ENCODE peak calls at places on chromosome 22, in seven cellular contexts. One of them, this sample, is unnamed.

GRCh38 chr22:27834364-27835185 is 33.0 kb upstream of the MN1 start:
- DNase-seq in RPMI8226: no peak
- DNase-seq in nephron progenitor cell: no peak
- DNase-seq in CD4-positive, alpha-beta T cell: no peak
- DNase-seq in posterior cingulate gyrus: no peak
- DNase-seq in stimulated activated CD4-positive, alpha-beta T cell treated with anti-CD3 and anti-CD28 coated beads, Interleukin-15, amount 100 ng/mL, for 1 hour: no peak
- DNase-seq in activated T-helper 9 cell treated with anti-CD3 and anti-CD28 coated beads, Interleukin-2, amount 50 U/mL, for 16 hours: no peak
- DNase-seq in this sample: no peak

GRCh38 chr22:46290121-46290842 is 6.4 kb upstream of the GTSE1 start:
- DNase-seq in nephron progenitor cell: no peak
- DNase-seq in posterior cingulate gyrus: no peak
- DNase-seq in activated T-helper 9 cell treated with anti-CD3 and anti-CD28 coated beads, Interleukin-2, amount 50 U/mL, for 16 hours: no peak
- DNase-seq in stimulated activated CD4-positive, alpha-beta T cell treated with anti-CD3 and anti-CD28 coated beads, Interleukin-15, amount 100 ng/mL, for 1 hour: no peak
- DNase-seq in CD4-positive, alpha-beta T cell: no peak
- DNase-seq in RPMI8226: no peak
- DNase-seq in this sample: no peak

GRCh38 chr22:35961480-35961902 is 67.1 kb downstream of the RBFOX2 start:
- DNase-seq in nephron progenitor cell: peak
- DNase-seq in posterior cingulate gyrus: peak
- DNase-seq in RPMI8226: no peak
- DNase-seq in CD4-positive, alpha-beta T cell: no peak
- DNase-seq in activated T-helper 9 cell treated with anti-CD3 and anti-CD28 coated beads, Interleukin-2, amount 50 U/mL, for 16 hours: no peak
- DNase-seq in stimulated activated CD4-positive, alpha-beta T cell treated with anti-CD3 and anti-CD28 coated beads, Interleukin-15, amount 100 ng/mL, for 1 hour: no peak
- DNase-seq in this sample: no peak

GRCh38 chr22:23888615-23889401 is 5.4 kb upstream of the MIF start:
- DNase-seq in stimulated activated CD4-positive, alpha-beta T cell treated with anti-CD3 and anti-CD28 coated beads, Interleukin-15, amount 100 ng/mL, for 1 hour: no peak
- DNase-seq in RPMI8226: no peak
- DNase-seq in CD4-positive, alpha-beta T cell: no peak
- DNase-seq in posterior cingulate gyrus: no peak
- DNase-seq in nephron progenitor cell: no peak
- DNase-seq in activated T-helper 9 cell treated with anti-CD3 and anti-CD28 coated beads, Interleukin-2, amount 50 U/mL, for 16 hours: no peak
- DNase-seq in this sample: no peak

GRCh38 chr22:26438006-26438405 is 8.9 kb downstream of the ASPHD2 start:
- DNase-seq in activated T-helper 9 cell treated with anti-CD3 and anti-CD28 coated beads, Interleukin-2, amount 50 U/mL, for 16 hours: no peak
- DNase-seq in CD4-positive, alpha-beta T cell: no peak
- DNase-seq in RPMI8226: no peak
- DNase-seq in stimulated activated CD4-positive, alpha-beta T cell treated with anti-CD3 and anti-CD28 coated beads, Interleukin-15, amount 100 ng/mL, for 1 hour: no peak
- DNase-seq in nephron progenitor cell: no peak
- DNase-seq in posterior cingulate gyrus: no peak
- DNase-seq in this sample: no peak

GRCh38 chr22:47180796-47181195 is 418.3 kb downstream of the TBC1D22A start:
- DNase-seq in CD4-positive, alpha-beta T cell: no peak
- DNase-seq in posterior cingulate gyrus: no peak
- DNase-seq in RPMI8226: no peak
- DNase-seq in nephron progenitor cell: no peak
- DNase-seq in stimulated activated CD4-positive, alpha-beta T cell treated with anti-CD3 and anti-CD28 coated beads, Interleukin-15, amount 100 ng/mL, for 1 hour: no peak
- DNase-seq in activated T-helper 9 cell treated with anti-CD3 and anti-CD28 coated beads, Interleukin-2, amount 50 U/mL, for 16 hours: no peak
- DNase-seq in this sample: no peak

GRCh38 chr22:24592846-24593809 is at the start of gene LRRC75B:
- DNase-seq in RPMI8226: peak
- DNase-seq in stimulated activated CD4-positive, alpha-beta T cell treated with anti-CD3 and anti-CD28 coated beads, Interleukin-15, amount 100 ng/mL, for 1 hour: no peak
- DNase-seq in CD4-positive, alpha-beta T cell: no peak
- DNase-seq in activated T-helper 9 cell treated with anti-CD3 and anti-CD28 coated beads, Interleukin-2, amount 50 U/mL, for 16 hours: no peak
- DNase-seq in posterior cingulate gyrus: peak
- DNase-seq in nephron progenitor cell: peak
- DNase-seq in this sample: no peak

GRCh38 chr22:24985824-24986214 is 33.3 kb downstream of the KIAA1671 start:
- DNase-seq in RPMI8226: no peak
- DNase-seq in nephron progenitor cell: no peak
- DNase-seq in activated T-helper 9 cell treated with anti-CD3 and anti-CD28 coated beads, Interleukin-2, amount 50 U/mL, for 16 hours: no peak
- DNase-seq in posterior cingulate gyrus: no peak
- DNase-seq in stimulated activated CD4-positive, alpha-beta T cell treated with anti-CD3 and anti-CD28 coated beads, Interleukin-15, amount 100 ng/mL, for 1 hour: no peak
- DNase-seq in CD4-positive, alpha-beta T cell: no peak
- DNase-seq in this sample: no peak

GRCh38 chr22:41827671-41828070 is 5.2 kb upstream of the SREBF2 start:
- DNase-seq in activated T-helper 9 cell treated with anti-CD3 and anti-CD28 coated beads, Interleukin-2, amount 50 U/mL, for 16 hours: no peak
- DNase-seq in CD4-positive, alpha-beta T cell: no peak
- DNase-seq in posterior cingulate gyrus: no peak
- DNase-seq in nephron progenitor cell: no peak
- DNase-seq in stimulated activated CD4-positive, alpha-beta T cell treated with anti-CD3 and anti-CD28 coated beads, Interleukin-15, amount 100 ng/mL, for 1 hour: no peak
- DNase-seq in RPMI8226: peak
- DNase-seq in this sample: no peak

GRCh38 chr22:37427128-37427710 is at the start of gene ELFN2:
- DNase-seq in RPMI8226: peak
- DNase-seq in CD4-positive, alpha-beta T cell: no peak
- DNase-seq in stimulated activated CD4-positive, alpha-beta T cell treated with anti-CD3 and anti-CD28 coated beads, Interleukin-15, amount 100 ng/mL, for 1 hour: no peak
- DNase-seq in nephron progenitor cell: peak
- DNase-seq in activated T-helper 9 cell treated with anti-CD3 and anti-CD28 coated beads, Interleukin-2, amount 50 U/mL, for 16 hours: no peak
- DNase-seq in posterior cingulate gyrus: no peak
- DNase-seq in this sample: no peak

GRCh38 chr22:40006641-40007040 is 11.9 kb downstream of the FAM83F start:
- DNase-seq in nephron progenitor cell: no peak
- DNase-seq in RPMI8226: no peak
- DNase-seq in posterior cingulate gyrus: no peak
- DNase-seq in activated T-helper 9 cell treated with anti-CD3 and anti-CD28 coated beads, Interleukin-2, amount 50 U/mL, for 16 hours: no peak
- DNase-seq in CD4-positive, alpha-beta T cell: no peak
- DNase-seq in stimulated activated CD4-positive, alpha-beta T cell treated with anti-CD3 and anti-CD28 coated beads, Interleukin-15, amount 100 ng/mL, for 1 hour: no peak
- DNase-seq in this sample: no peak

GRCh38 chr22:45435544-45436139 is 22.1 kb downstream of the RIBC2 start:
- DNase-seq in RPMI8226: peak
- DNase-seq in activated T-helper 9 cell treated with anti-CD3 and anti-CD28 coated beads, Interleukin-2, amount 50 U/mL, for 16 hours: peak
- DNase-seq in nephron progenitor cell: peak
- DNase-seq in stimulated activated CD4-positive, alpha-beta T cell treated with anti-CD3 and anti-CD28 coated beads, Interleukin-15, amount 100 ng/mL, for 1 hour: peak
- DNase-seq in CD4-positive, alpha-beta T cell: peak
- DNase-seq in posterior cingulate gyrus: peak
- DNase-seq in this sample: peak

GRCh38 chr22:36329217-36330078 is 58.3 kb downstream of the MYH9 start:
- DNase-seq in CD4-positive, alpha-beta T cell: peak
- DNase-seq in nephron progenitor cell: peak
- DNase-seq in activated T-helper 9 cell treated with anti-CD3 and anti-CD28 coated beads, Interleukin-2, amount 50 U/mL, for 16 hours: peak
- DNase-seq in posterior cingulate gyrus: no peak
- DNase-seq in stimulated activated CD4-positive, alpha-beta T cell treated with anti-CD3 and anti-CD28 coated beads, Interleukin-15, amount 100 ng/mL, for 1 hour: peak
- DNase-seq in RPMI8226: no peak
- DNase-seq in this sample: peak

GRCh38 chr22:48137640-48138039 is 1375.2 kb downstream of the TBC1D22A start:
- DNase-seq in RPMI8226: no peak
- DNase-seq in stimulated activated CD4-positive, alpha-beta T cell treated with anti-CD3 and anti-CD28 coated beads, Interleukin-15, amount 100 ng/mL, for 1 hour: no peak
- DNase-seq in activated T-helper 9 cell treated with anti-CD3 and anti-CD28 coated beads, Interleukin-2, amount 50 U/mL, for 16 hours: no peak
- DNase-seq in posterior cingulate gyrus: no peak
- DNase-seq in CD4-positive, alpha-beta T cell: no peak
- DNase-seq in nephron progenitor cell: no peak
- DNase-seq in this sample: no peak

GRCh38 chr22:43014062-43014875 is 680 bp downstream of the PACSIN2 start:
- DNase-seq in nephron progenitor cell: peak
- DNase-seq in stimulated activated CD4-positive, alpha-beta T cell treated with anti-CD3 and anti-CD28 coated beads, Interleukin-15, amount 100 ng/mL, for 1 hour: peak
- DNase-seq in RPMI8226: peak
- DNase-seq in activated T-helper 9 cell treated with anti-CD3 and anti-CD28 coated beads, Interleukin-2, amount 50 U/mL, for 16 hours: peak
- DNase-seq in CD4-positive, alpha-beta T cell: peak
- DNase-seq in posterior cingulate gyrus: no peak
- DNase-seq in this sample: no peak

GRCh38 chr22:27196483-27196882 is 539.1 kb downstream of the MIAT start:
- DNase-seq in activated T-helper 9 cell treated with anti-CD3 and anti-CD28 coated beads, Interleukin-2, amount 50 U/mL, for 16 hours: no peak
- DNase-seq in nephron progenitor cell: no peak
- DNase-seq in CD4-positive, alpha-beta T cell: no peak
- DNase-seq in posterior cingulate gyrus: no peak
- DNase-seq in stimulated activated CD4-positive, alpha-beta T cell treated with anti-CD3 and anti-CD28 coated beads, Interleukin-15, amount 100 ng/mL, for 1 hour: no peak
- DNase-seq in RPMI8226: no peak
- DNase-seq in this sample: no peak

GRCh38 chr22:47061226-47061625 is 298.8 kb downstream of the TBC1D22A start:
- DNase-seq in stimulated activated CD4-positive, alpha-beta T cell treated with anti-CD3 and anti-CD28 coated beads, Interleukin-15, amount 100 ng/mL, for 1 hour: no peak
- DNase-seq in posterior cingulate gyrus: no peak
- DNase-seq in activated T-helper 9 cell treated with anti-CD3 and anti-CD28 coated beads, Interleukin-2, amount 50 U/mL, for 16 hours: no peak
- DNase-seq in RPMI8226: no peak
- DNase-seq in nephron progenitor cell: no peak
- DNase-seq in CD4-positive, alpha-beta T cell: no peak
- DNase-seq in this sample: no peak

GRCh38 chr22:50544746-50545253 is 899 bp upstream of the KLHDC7B start:
- DNase-seq in stimulated activated CD4-positive, alpha-beta T cell treated with anti-CD3 and anti-CD28 coated beads, Interleukin-15, amount 100 ng/mL, for 1 hour: no peak
- DNase-seq in CD4-positive, alpha-beta T cell: no peak
- DNase-seq in nephron progenitor cell: no peak
- DNase-seq in RPMI8226: peak
- DNase-seq in posterior cingulate gyrus: no peak
- DNase-seq in activated T-helper 9 cell treated with anti-CD3 and anti-CD28 coated beads, Interleukin-2, amount 50 U/mL, for 16 hours: no peak
- DNase-seq in this sample: no peak

GRCh38 chr22:18057568-18058209 is 20.1 kb upstream of the PEX26 start:
- DNase-seq in nephron progenitor cell: no peak
- DNase-seq in CD4-positive, alpha-beta T cell: no peak
- DNase-seq in posterior cingulate gyrus: peak
- DNase-seq in RPMI8226: no peak
- DNase-seq in activated T-helper 9 cell treated with anti-CD3 and anti-CD28 coated beads, Interleukin-2, amount 50 U/mL, for 16 hours: no peak
- DNase-seq in stimulated activated CD4-positive, alpha-beta T cell treated with anti-CD3 and anti-CD28 coated beads, Interleukin-15, amount 100 ng/mL, for 1 hour: no peak
- DNase-seq in this sample: no peak

GRCh38 chr22:36811094-36811797 is 5.6 kb downstream of the PVALB start:
- DNase-seq in CD4-positive, alpha-beta T cell: no peak
- DNase-seq in activated T-helper 9 cell treated with anti-CD3 and anti-CD28 coated beads, Interleukin-2, amount 50 U/mL, for 16 hours: no peak
- DNase-seq in stimulated activated CD4-positive, alpha-beta T cell treated with anti-CD3 and anti-CD28 coated beads, Interleukin-15, amount 100 ng/mL, for 1 hour: no peak
- DNase-seq in posterior cingulate gyrus: no peak
- DNase-seq in RPMI8226: peak
- DNase-seq in nephron progenitor cell: no peak
- DNase-seq in this sample: no peak

GRCh38 chr22:47090591-47091240 is 328.3 kb downstream of the TBC1D22A start:
- DNase-seq in stimulated activated CD4-positive, alpha-beta T cell treated with anti-CD3 and anti-CD28 coated beads, Interleukin-15, amount 100 ng/mL, for 1 hour: no peak
- DNase-seq in CD4-positive, alpha-beta T cell: peak
- DNase-seq in nephron progenitor cell: peak
- DNase-seq in RPMI8226: no peak
- DNase-seq in posterior cingulate gyrus: no peak
- DNase-seq in activated T-helper 9 cell treated with anti-CD3 and anti-CD28 coated beads, Interleukin-2, amount 50 U/mL, for 16 hours: no peak
- DNase-seq in this sample: no peak

GRCh38 chr22:30159561-30160353 is 79.5 kb downstream of the HORMAD2 start:
- DNase-seq in stimulated activated CD4-positive, alpha-beta T cell treated with anti-CD3 and anti-CD28 coated beads, Interleukin-15, amount 100 ng/mL, for 1 hour: no peak
- DNase-seq in nephron progenitor cell: no peak
- DNase-seq in posterior cingulate gyrus: no peak
- DNase-seq in RPMI8226: peak
- DNase-seq in activated T-helper 9 cell treated with anti-CD3 and anti-CD28 coated beads, Interleukin-2, amount 50 U/mL, for 16 hours: no peak
- DNase-seq in CD4-positive, alpha-beta T cell: no peak
- DNase-seq in this sample: no peak

GRCh38 chr22:21651521-21652009 is 9.5 kb downstream of the SDF2L1 start:
- DNase-seq in CD4-positive, alpha-beta T cell: no peak
- DNase-seq in posterior cingulate gyrus: no peak
- DNase-seq in activated T-helper 9 cell treated with anti-CD3 and anti-CD28 coated beads, Interleukin-2, amount 50 U/mL, for 16 hours: no peak
- DNase-seq in stimulated activated CD4-positive, alpha-beta T cell treated with anti-CD3 and anti-CD28 coated beads, Interleukin-15, amount 100 ng/mL, for 1 hour: no peak
- DNase-seq in RPMI8226: no peak
- DNase-seq in nephron progenitor cell: no peak
- DNase-seq in this sample: no peak

GRCh38 chr22:44020981-44021380 is 3.1 kb upstream of the PARVB start:
- DNase-seq in stimulated activated CD4-positive, alpha-beta T cell treated with anti-CD3 and anti-CD28 coated beads, Interleukin-15, amount 100 ng/mL, for 1 hour: no peak
- DNase-seq in RPMI8226: no peak
- DNase-seq in nephron progenitor cell: no peak
- DNase-seq in activated T-helper 9 cell treated with anti-CD3 and anti-CD28 coated beads, Interleukin-2, amount 50 U/mL, for 16 hours: no peak
- DNase-seq in CD4-positive, alpha-beta T cell: no peak
- DNase-seq in posterior cingulate gyrus: no peak
- DNase-seq in this sample: no peak

GRCh38 chr22:49106136-49106930 is 721.3 kb downstream of the BRD1 start:
- DNase-seq in RPMI8226: no peak
- DNase-seq in activated T-helper 9 cell treated with anti-CD3 and anti-CD28 coated beads, Interleukin-2, amount 50 U/mL, for 16 hours: no peak
- DNase-seq in posterior cingulate gyrus: no peak
- DNase-seq in stimulated activated CD4-positive, alpha-beta T cell treated with anti-CD3 and anti-CD28 coated beads, Interleukin-15, amount 100 ng/mL, for 1 hour: no peak
- DNase-seq in nephron progenitor cell: peak
- DNase-seq in CD4-positive, alpha-beta T cell: no peak
- DNase-seq in this sample: no peak

GRCh38 chr22:30453731-30454510 is 17.9 kb downstream of the SEC14L3 start:
- DNase-seq in stimulated activated CD4-positive, alpha-beta T cell treated with anti-CD3 and anti-CD28 coated beads, Interleukin-15, amount 100 ng/mL, for 1 hour: no peak
- DNase-seq in posterior cingulate gyrus: no peak
- DNase-seq in CD4-positive, alpha-beta T cell: no peak
- DNase-seq in activated T-helper 9 cell treated with anti-CD3 and anti-CD28 coated beads, Interleukin-2, amount 50 U/mL, for 16 hours: no peak
- DNase-seq in nephron progenitor cell: peak
- DNase-seq in RPMI8226: peak
- DNase-seq in this sample: no peak

GRCh38 chr22:37240240-37240940 is 3.7 kb downstream of the RAC2 start:
- DNase-seq in posterior cingulate gyrus: no peak
- DNase-seq in RPMI8226: no peak
- DNase-seq in nephron progenitor cell: no peak
- DNase-seq in CD4-positive, alpha-beta T cell: no peak
- DNase-seq in activated T-helper 9 cell treated with anti-CD3 and anti-CD28 coated beads, Interleukin-2, amount 50 U/mL, for 16 hours: no peak
- DNase-seq in stimulated activated CD4-positive, alpha-beta T cell treated with anti-CD3 and anti-CD28 coated beads, Interleukin-15, amount 100 ng/mL, for 1 hour: no peak
- DNase-seq in this sample: no peak

GRCh38 chr22:44625981-44626687 is 75.9 kb upstream of the PRR5 start:
- DNase-seq in RPMI8226: peak
- DNase-seq in activated T-helper 9 cell treated with anti-CD3 and anti-CD28 coated beads, Interleukin-2, amount 50 U/mL, for 16 hours: peak
- DNase-seq in posterior cingulate gyrus: peak
- DNase-seq in CD4-positive, alpha-beta T cell: peak
- DNase-seq in nephron progenitor cell: peak
- DNase-seq in stimulated activated CD4-positive, alpha-beta T cell treated with anti-CD3 and anti-CD28 coated beads, Interleukin-15, amount 100 ng/mL, for 1 hour: peak
- DNase-seq in this sample: peak

GRCh38 chr22:49052023-49052538 is 775.6 kb downstream of the BRD1 start:
- DNase-seq in nephron progenitor cell: peak
- DNase-seq in posterior cingulate gyrus: no peak
- DNase-seq in RPMI8226: no peak
- DNase-seq in stimulated activated CD4-positive, alpha-beta T cell treated with anti-CD3 and anti-CD28 coated beads, Interleukin-15, amount 100 ng/mL, for 1 hour: peak
- DNase-seq in CD4-positive, alpha-beta T cell: peak
- DNase-seq in activated T-helper 9 cell treated with anti-CD3 and anti-CD28 coated beads, Interleukin-2, amount 50 U/mL, for 16 hours: peak
- DNase-seq in this sample: no peak

GRCh38 chr22:44664149-44664548 is 37.9 kb upstream of the PRR5 start:
- DNase-seq in RPMI8226: peak
- DNase-seq in CD4-positive, alpha-beta T cell: no peak
- DNase-seq in activated T-helper 9 cell treated with anti-CD3 and anti-CD28 coated beads, Interleukin-2, amount 50 U/mL, for 16 hours: no peak
- DNase-seq in posterior cingulate gyrus: no peak
- DNase-seq in nephron progenitor cell: no peak
- DNase-seq in stimulated activated CD4-positive, alpha-beta T cell treated with anti-CD3 and anti-CD28 coated beads, Interleukin-15, amount 100 ng/mL, for 1 hour: no peak
- DNase-seq in this sample: no peak

GRCh38 chr22:46193898-46194310 is 43.6 kb downstream of the PPARA start:
- DNase-seq in stimulated activated CD4-positive, alpha-beta T cell treated with anti-CD3 and anti-CD28 coated beads, Interleukin-15, amount 100 ng/mL, for 1 hour: no peak
- DNase-seq in nephron progenitor cell: no peak
- DNase-seq in posterior cingulate gyrus: no peak
- DNase-seq in RPMI8226: no peak
- DNase-seq in CD4-positive, alpha-beta T cell: no peak
- DNase-seq in activated T-helper 9 cell treated with anti-CD3 and anti-CD28 coated beads, Interleukin-2, amount 50 U/mL, for 16 hours: no peak
- DNase-seq in this sample: no peak

GRCh38 chr22:17412232-17412631 is 43.0 kb downstream of the CECR2 start:
- DNase-seq in stimulated activated CD4-positive, alpha-beta T cell treated with anti-CD3 and anti-CD28 coated beads, Interleukin-15, amount 100 ng/mL, for 1 hour: no peak
- DNase-seq in CD4-positive, alpha-beta T cell: no peak
- DNase-seq in nephron progenitor cell: no peak
- DNase-seq in posterior cingulate gyrus: no peak
- DNase-seq in RPMI8226: no peak
- DNase-seq in activated T-helper 9 cell treated with anti-CD3 and anti-CD28 coated beads, Interleukin-2, amount 50 U/mL, for 16 hours: no peak
- DNase-seq in this sample: no peak

GRCh38 chr22:48944756-48945620 is 882.7 kb downstream of the BRD1 start:
- DNase-seq in RPMI8226: no peak
- DNase-seq in posterior cingulate gyrus: no peak
- DNase-seq in nephron progenitor cell: no peak
- DNase-seq in CD4-positive, alpha-beta T cell: no peak
- DNase-seq in activated T-helper 9 cell treated with anti-CD3 and anti-CD28 coated beads, Interleukin-2, amount 50 U/mL, for 16 hours: no peak
- DNase-seq in stimulated activated CD4-positive, alpha-beta T cell treated with anti-CD3 and anti-CD28 coated beads, Interleukin-15, amount 100 ng/mL, for 1 hour: no peak
- DNase-seq in this sample: no peak

GRCh38 chr22:30863161-30863833 is 105.3 kb downstream of the MORC2 start:
- DNase-seq in RPMI8226: no peak
- DNase-seq in CD4-positive, alpha-beta T cell: no peak
- DNase-seq in nephron progenitor cell: no peak
- DNase-seq in stimulated activated CD4-positive, alpha-beta T cell treated with anti-CD3 and anti-CD28 coated beads, Interleukin-15, amount 100 ng/mL, for 1 hour: no peak
- DNase-seq in activated T-helper 9 cell treated with anti-CD3 and anti-CD28 coated beads, Interleukin-2, amount 50 U/mL, for 16 hours: no peak
- DNase-seq in posterior cingulate gyrus: peak
- DNase-seq in this sample: no peak

GRCh38 chr22:37263966-37264887 is 18.1 kb upstream of the CYTH4 start:
- DNase-seq in RPMI8226: no peak
- DNase-seq in posterior cingulate gyrus: no peak
- DNase-seq in activated T-helper 9 cell treated with anti-CD3 and anti-CD28 coated beads, Interleukin-2, amount 50 U/mL, for 16 hours: no peak
- DNase-seq in stimulated activated CD4-positive, alpha-beta T cell treated with anti-CD3 and anti-CD28 coated beads, Interleukin-15, amount 100 ng/mL, for 1 hour: no peak
- DNase-seq in CD4-positive, alpha-beta T cell: no peak
- DNase-seq in nephron progenitor cell: no peak
- DNase-seq in this sample: no peak

GRCh38 chr22:49725516-49725915 is 102.2 kb downstream of the BRD1 start:
- DNase-seq in RPMI8226: peak
- DNase-seq in CD4-positive, alpha-beta T cell: no peak
- DNase-seq in posterior cingulate gyrus: no peak
- DNase-seq in stimulated activated CD4-positive, alpha-beta T cell treated with anti-CD3 and anti-CD28 coated beads, Interleukin-15, amount 100 ng/mL, for 1 hour: no peak
- DNase-seq in nephron progenitor cell: no peak
- DNase-seq in activated T-helper 9 cell treated with anti-CD3 and anti-CD28 coated beads, Interleukin-2, amount 50 U/mL, for 16 hours: no peak
- DNase-seq in this sample: no peak

GRCh38 chr22:42033263-42034181 is 34.9 kb downstream of the WBP2NL start:
- DNase-seq in posterior cingulate gyrus: no peak
- DNase-seq in RPMI8226: no peak
- DNase-seq in activated T-helper 9 cell treated with anti-CD3 and anti-CD28 coated beads, Interleukin-2, amount 50 U/mL, for 16 hours: no peak
- DNase-seq in CD4-positive, alpha-beta T cell: no peak
- DNase-seq in stimulated activated CD4-positive, alpha-beta T cell treated with anti-CD3 and anti-CD28 coated beads, Interleukin-15, amount 100 ng/mL, for 1 hour: no peak
- DNase-seq in nephron progenitor cell: no peak
- DNase-seq in this sample: no peak

GRCh38 chr22:20571531-20572007 is 64.2 kb downstream of the MED15 start:
- DNase-seq in RPMI8226: peak
- DNase-seq in CD4-positive, alpha-beta T cell: peak
- DNase-seq in posterior cingulate gyrus: no peak
- DNase-seq in activated T-helper 9 cell treated with anti-CD3 and anti-CD28 coated beads, Interleukin-2, amount 50 U/mL, for 16 hours: peak
- DNase-seq in stimulated activated CD4-positive, alpha-beta T cell treated with anti-CD3 and anti-CD28 coated beads, Interleukin-15, amount 100 ng/mL, for 1 hour: peak
- DNase-seq in nephron progenitor cell: peak
- DNase-seq in this sample: peak

This sample was measured in activated naive CD8-positive, alpha-beta T cell treated with anti-CD3 and anti-CD28 coated beads, Interleukin-2, amount 50 U/mL, for 16 hours.